ENCODE peak calls at places on chromosomes 3 and 15, in four cellular contexts. Z is right atrium auricular region, Y is NCI-H1105, Q is GM12891. L is an unnamed sample.

GRCh38 chr3:115644391-115644790 is 21.1 kb downstream of the GAP43 start:
- DNase-seq in Z (no peak), Q (no peak), Y (no peak), L (no peak)

GRCh38 chr3:88231207-88231606 is 81.4 kb downstream of the C3orf38 start:
- DNase-seq in Q (no peak), Z (no peak), Y (no peak), L (no peak)

GRCh38 chr3:172537521-172538158 is 14.4 kb upstream of the TNFSF10 start:
- DNase-seq in Z (no peak), Y (no peak), Q (no peak), L (no peak)

GRCh38 chr15:38080651-38081271 is 146.3 kb downstream of the TMCO5A start:
- DNase-seq in Z (no peak), Q (no peak), Y (no peak), L (no peak)

GRCh38 chr3:124774305-124774673 is 44.0 kb downstream of the UMPS start:
- DNase-seq in Y (no peak), Q (no peak), Z (no peak), L (peak; percentile 31)

GRCh38 chr3:12966847-12967750 is 106.1 kb downstream of the IQSEC1 start:
- DNase-seq in Z (no peak), Y (no peak), Q (no peak), L (no peak)

GRCh38 chr15:26037369-26037768 is 174.2 kb upstream of the ATP10A start:
- DNase-seq in Z (no peak), Y (no peak), Q (no peak), L (no peak)

GRCh38 chr15:56821721-56822425 is 88.6 kb upstream of the ZNF280D start:
- DNase-seq in Y (peak; percentile 4), Q (no peak), Z (peak; percentile 63), L (no peak)

GRCh38 chr15:64749167-64749566 is 26.2 kb downstream of the RBPMS2 start:
- DNase-seq in Q (no peak), Z (no peak), Y (no peak), L (no peak)

GRCh38 chr15:90560229-90560771 is 30.6 kb downstream of the CRTC3 start:
- DNase-seq in Q (no peak), Z (peak; percentile 73), Y (no peak), L (peak; percentile 82)

GRCh38 chr3:127425505-127426443 is 137.9 kb upstream of the PRR20G start:
- DNase-seq in Y (no peak), Z (no peak), Q (no peak), L (no peak)

GRCh38 chr3:112811917-112812660 is 34.6 kb downstream of the CD200R1L start:
- DNase-seq in Q (no peak), Y (no peak), Z (no peak), L (no peak)

GRCh38 chr15:27846722-27847420 is 252.2 kb downstream of the OCA2 start:
- DNase-seq in Q (no peak), Y (no peak), Z (peak; percentile 9), L (no peak)

GRCh38 chr3:67437090-67437489 is 217.3 kb downstream of the SUCLG2 start:
- DNase-seq in Q (no peak), Y (no peak), Z (no peak), L (no peak)

GRCh38 chr15:73346735-73347312 is 21.9 kb downstream of the HCN4 start:
- DNase-seq in Z (no peak), Q (peak; percentile 53), Y (no peak), L (no peak)

GRCh38 chr3:14343338-14344112 is 58.9 kb upstream of the SLC6A6 start:
- DNase-seq in Y (no peak), Q (no peak), Z (no peak), L (no peak)

GRCh38 chr3:181252626-181253025 is 263.1 kb upstream of the DNAJC19 start:
- DNase-seq in Y (peak; percentile 97), Z (no peak), Q (no peak), L (no peak)

L was measured in non-pigmented ciliary epithelial cell.